ENCODE peak calls at places on chromosomes 1 and 21, in four cellular contexts. M is dorsolateral prefrontal cortex, N is glutamatergic neuron, A is GM12892. V is an unnamed sample.

GRCh38 chr1:23745515-23745914 is 2.2 kb downstream of the ELOA start:
- DNase-seq in N (no peak), M (no peak), A (no peak), V (no peak)

GRCh38 chr1:46188295-46189030 is 9.8 kb downstream of the POMGNT1 start:
- DNase-seq in N (no peak), A (no peak), M (no peak), V (peak)

GRCh38 chr1:20601123-20601825 is 12.4 kb downstream of the CDA start:
- DNase-seq in N (no peak), M (no peak), A (no peak), V (no peak)

GRCh38 chr1:247114351-247115140 is 10.4 kb upstream of the ZNF669 start:
- DNase-seq in M (no peak), N (no peak), A (no peak), V (no peak)

GRCh38 chr1:60130703-60131102 is 57.1 kb upstream of the C1orf87 start:
- DNase-seq in N (no peak), A (no peak), M (no peak), V (no peak)

GRCh38 chr1:88973520-88974137 is 18.8 kb downstream of the KYAT3 start:
- DNase-seq in A (no peak), M (no peak), N (no peak), V (peak)

GRCh38 chr1:8154621-8155052 is 128.5 kb upstream of the ERRFI1 start:
- DNase-seq in N (no peak), A (no peak), M (no peak), V (peak)

GRCh38 chr1:111596499-111596898 is 23.1 kb upstream of the RAP1A start:
- DNase-seq in N (no peak), A (no peak), M (no peak), V (no peak)

GRCh38 chr1:3103977-3104677 is 35.1 kb downstream of the PRDM16 start:
- DNase-seq in M (no peak), N (no peak), A (no peak), V (no peak)

GRCh38 chr21:16304189-16304588 is 574.4 kb downstream of the USP25 start:
- DNase-seq in A (no peak), M (no peak), N (no peak), V (no peak)

GRCh38 chr1:191895462-191896058 is 262.7 kb upstream of the RGS18 start:
- DNase-seq in A (no peak), N (no peak), M (no peak), V (no peak)

GRCh38 chr1:230320804-230321203 is 105.3 kb downstream of the PGBD5 start:
- DNase-seq in A (no peak), N (no peak), M (no peak), V (no peak)

GRCh38 chr1:177909416-177909815 is 60.4 kb downstream of the SEC16B start:
- DNase-seq in N (no peak), A (no peak), M (no peak), V (no peak)

GRCh38 chr1:205992218-205992882 is 10.8 kb downstream of the RAB7B start:
- DNase-seq in A (no peak), N (no peak), M (no peak), V (no peak)

GRCh38 chr21:34365794-34366193 is 2.0 kb downstream of the KCNE2 start:
- DNase-seq in N (no peak), A (no peak), M (no peak), V (no peak)

GRCh38 chr1:117013310-117013850 is 11.8 kb downstream of the CD101 start:
- DNase-seq in A (no peak), N (no peak), M (no peak), V (peak)

GRCh38 chr21:17612565-17613241 is at the start of gene BTG3:
- DNase-seq in A (peak), M (peak), N (peak), V (peak)

GRCh38 chr1:75602486-75602885 is 8.4 kb downstream of the SLC44A5 start:
- DNase-seq in M (no peak), A (no peak), N (no peak), V (no peak)

GRCh38 chr1:184900507-184900906 is 73.8 kb downstream of the NIBAN1 start:
- DNase-seq in A (no peak), N (no peak), M (no peak), V (no peak)

GRCh38 chr1:228095938-228096337 is 7.2 kb downstream of the C1orf35 start:
- DNase-seq in N (no peak), M (no peak), A (peak), V (no peak)

GRCh38 chr1:96723372-96723771 is 1.8 kb downstream of the PTBP2 start:
- DNase-seq in N (no peak), M (no peak), A (no peak), V (no peak)

GRCh38 chr1:169102567-169102966 is 3.9 kb upstream of the ATP1B1 start:
- DNase-seq in M (peak), A (no peak), N (no peak), V (peak)

GRCh38 chr1:78096976-78097375 is 51.2 kb downstream of the GIPC2 start:
- DNase-seq in N (no peak), A (no peak), M (no peak), V (no peak)

GRCh38 chr1:40847023-40847740 is 15.0 kb downstream of the CITED4 start:
- DNase-seq in A (no peak), M (no peak), N (no peak), V (no peak)

GRCh38 chr1:17606826-17607440 is 67.4 kb downstream of the ARHGEF10L start:
- DNase-seq in M (peak), A (peak), N (peak), V (peak)

GRCh38 chr1:53551428-53551995 is 92.3 kb downstream of the DMRTB1 start:
- DNase-seq in M (peak), A (no peak), N (peak), V (no peak)

GRCh38 chr1:188988589-188988988 is 1489.1 kb downstream of the BRINP3 start:
- DNase-seq in M (no peak), A (no peak), N (no peak), V (no peak)

GRCh38 chr1:16300436-16300835 is 51.8 kb downstream of the FBXO42 start:
- DNase-seq in A (no peak), N (no peak), M (no peak), V (no peak)

GRCh38 chr21:25752389-25752788 is 17.6 kb downstream of the GABPA start:
- DNase-seq in M (no peak), N (no peak), A (no peak), V (no peak)

V was measured in NCI-H345.